ENCODE peak calls at places on chromosomes 2 and 18, in four cellular contexts. S is HCT116, O is HepG2, K is K562. D is an unnamed sample.

GRCh38 chr2:219851801-219852481 is 224.5 kb downstream of the SLC4A3 start:
- DNase-seq in S (no peak), O (no peak), K (no peak), D (no peak)

GRCh38 chr2:95206086-95206485 is 1.2 kb upstream of the ZNF892 start:
- DNase-seq in S (no peak), O (no peak), K (no peak), D (no peak)

GRCh38 chr18:37660658-37661057 is 95.1 kb upstream of the CELF4 start:
- DNase-seq in S (no peak), O (no peak), K (no peak), D (no peak)

GRCh38 chr2:239853706-239854327 is 171.3 kb downstream of the NDUFA10 start:
- DNase-seq in S (no peak), O (no peak), K (no peak), D (no peak)

GRCh38 chr18:49135871-49136270 is 185.1 kb upstream of the SMAD7 start:
- DNase-seq in S (no peak), O (peak; percentile 78), K (no peak), D (no peak)

GRCh38 chr18:5987217-5987616 is 91.9 kb upstream of the TMEM200C start:
- DNase-seq in S (no peak), O (no peak), K (no peak), D (no peak)

GRCh38 chr2:2101924-2102323 is 229.2 kb downstream of the MYT1L start:
- DNase-seq in S (no peak), O (no peak), K (peak; percentile 31), D (no peak)

GRCh38 chr2:15169326-15170038 is 391.7 kb downstream of the NBAS start:
- DNase-seq in S (peak; percentile 23), O (peak; percentile 56), K (no peak), D (peak; percentile 13)

GRCh38 chr18:76569644-76570415 is 74.8 kb upstream of the ZNF516 start:
- DNase-seq in S (no peak), O (no peak), K (no peak), D (no peak)
- TF ChIP-seq TCF7L2 in S (no peak), O (no peak), K (no peak), D (no peak)

DNA sequence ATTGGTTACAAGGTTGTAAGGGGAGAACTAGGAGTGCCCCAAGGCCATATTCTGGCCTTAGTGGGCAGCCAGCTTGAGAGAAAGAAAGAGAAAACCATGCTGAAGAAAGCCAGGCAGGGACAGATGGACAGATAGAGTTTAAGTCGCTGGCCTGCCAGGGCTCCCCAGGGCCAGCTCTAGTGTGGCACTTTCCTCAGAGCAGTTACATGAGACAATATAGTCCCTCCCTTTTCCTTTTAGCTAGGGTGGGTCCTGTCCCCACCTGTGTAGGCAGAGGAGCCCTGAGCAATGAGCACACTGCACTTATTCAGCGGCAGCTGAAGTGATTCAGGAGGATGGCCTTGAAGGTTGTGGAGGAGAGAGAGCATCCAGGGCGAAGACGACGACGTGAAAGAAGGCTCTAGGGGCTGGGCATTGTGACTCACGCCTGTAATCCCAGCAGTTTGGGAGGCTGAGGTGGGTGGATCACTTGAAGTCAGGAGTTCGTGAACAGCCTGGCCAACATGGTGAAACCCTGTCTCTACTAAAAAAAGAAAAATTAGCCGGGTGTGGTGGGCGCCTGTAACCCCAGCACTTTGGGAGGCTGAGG is 152.0 kb upstream of the SLC1A4 start:
- DNase-seq in S (peak; percentile 72), O (no peak), K (no peak), D (no peak)
- TF ChIP-seq TCF7L2 in S (peak; percentile 19), O (no peak), K (no peak), D (no peak)

GRCh38 chr2:52222128-52222527 is 1190.2 kb upstream of the NRXN1 start:
- DNase-seq in S (no peak), O (no peak), K (no peak), D (no peak)
- TF ChIP-seq TCF7L2 in S (no peak), O (no peak), K (no peak), D (no peak)

GRCh38 chr2:233798335-233799086 is 20.4 kb downstream of the MROH2A start:
- DNase-seq in S (no peak), O (no peak), K (no peak), D (no peak)
- TF ChIP-seq TCF7L2 in S (no peak), O (no peak), K (no peak), D (no peak)